ENCODE peak calls at places on chromosomes 13 and 19, in six cellular contexts. U, P, N, O, B and I are unnamed samples.

GRCh38 chr13:108987945-108988344 is 358.5 kb downstream of the MYO16 start:
- DNase-seq in P (no peak), O (no peak), N (no peak), U (no peak), B (no peak), I (no peak)

GRCh38 chr13:62038214-62038613 is 622.6 kb upstream of the PCDH20 start:
- DNase-seq in N (no peak), P (no peak), O (no peak), B (no peak), U (no peak), I (no peak)

GRCh38 chr19:39399684-39400465 is 6.8 kb upstream of the ZFP36 start:
- DNase-seq in N (no peak), P (no peak), B (no peak), O (no peak), U (no peak), I (no peak)

GRCh38 chr13:76481738-76482137 is 404.5 kb downstream of the KCTD12 start:
- DNase-seq in U (no peak), N (no peak), O (no peak), P (no peak), B (no peak), I (no peak)

GRCh38 chr19:5002143-5002542 is 33.2 kb downstream of the KDM4B start:
- DNase-seq in P (no peak), B (no peak), O (no peak), U (no peak), N (no peak), I (no peak)

GRCh38 chr19:38993271-38993670 is 17.7 kb upstream of the FBXO17 start:
- DNase-seq in O (no peak), B (no peak), P (no peak), U (no peak), N (no peak), I (no peak)

GRCh38 chr13:47146136-47146535 is 249.3 kb upstream of the HTR2A start:
- DNase-seq in N (no peak), P (peak; percentile 47), U (no peak), O (no peak), B (no peak), I (no peak)

GRCh38 chr19:10193666-10194499 is 870 bp downstream of the DNMT1 start:
- DNase-seq in U (no peak), P (no peak), N (no peak), B (peak; percentile 26), O (no peak), I (peak; percentile 11)

GRCh38 chr19:10514211-10515145 is 2.8 kb downstream of the S1PR5 start:
- DNase-seq in O (no peak), B (peak; percentile 7), U (no peak), P (no peak), N (no peak), I (no peak)

GRCh38 chr19:14434543-14435319 is 1.6 kb downstream of the PKN1 start:
- DNase-seq in P (no peak), B (no peak), U (peak; percentile 78), O (no peak), N (no peak), I (no peak)

GRCh38 chr19:58382997-58383603 is 2.3 kb upstream of the ZNF837 start:
- DNase-seq in O (no peak), B (no peak), P (no peak), U (no peak), N (no peak), I (no peak)